ENCODE peak calls at places on chromosome 20, in four cellular contexts. One of them, this sample, is unnamed. For H3K9me3, the result is how much of the 10 kb centered on the place peaks cover.

GRCh38 chr20:16491277-16491912 is 81.9 kb downstream of the KIF16B start:
- DNase-seq in A549: no peak
- DNase-seq in neuronal stem cell: no peak
- DNase-seq in body of pancreas: peak
- DNase-seq in this sample: no peak

GRCh38 chr20:18405826-18406225 is 61.0 kb downstream of the DZANK1 start:
- DNase-seq in neuronal stem cell: no peak
- DNase-seq in body of pancreas: no peak
- DNase-seq in A549: no peak
- DNase-seq in this sample: no peak

GRCh38 chr20:9705722-9706476 is 133.0 kb downstream of the PAK5 start:
- DNase-seq in neuronal stem cell: no peak
- DNase-seq in A549: no peak
- DNase-seq in body of pancreas: no peak
- DNase-seq in this sample: no peak

GRCh38 chr20:11112837-11113236 is 439.0 kb upstream of the JAG1 start:
- DNase-seq in A549: no peak
- DNase-seq in body of pancreas: no peak
- DNase-seq in neuronal stem cell: no peak
- DNase-seq in this sample: no peak

GRCh38 chr20:35616465-35617396 is 1.1 kb downstream of the SPAG4 start:
- DNase-seq in body of pancreas: peak
- DNase-seq in neuronal stem cell: no peak
- DNase-seq in A549: peak
- DNase-seq in this sample: peak

GRCh38 chr20:3177746-3178477 is 4.6 kb upstream of the LZTS3 start:
- DNase-seq in body of pancreas: no peak
- DNase-seq in neuronal stem cell: no peak
- DNase-seq in A549: no peak
- DNase-seq in this sample: no peak

GRCh38 chr20:4329232-4329631 is 313.9 kb upstream of the RNF24 start:
- DNase-seq in body of pancreas: no peak
- DNase-seq in A549: peak
- DNase-seq in neuronal stem cell: no peak
- DNase-seq in this sample: no peak

GRCh38 chr20:34626978-34627377 is 49.9 kb downstream of the PIGU start:
- DNase-seq in body of pancreas: no peak
- DNase-seq in A549: no peak
- DNase-seq in neuronal stem cell: no peak
- DNase-seq in this sample: peak

GRCh38 chr20:41335591-41335990 is 5.0 kb upstream of the LPIN3 start:
- DNase-seq in body of pancreas: no peak
- DNase-seq in neuronal stem cell: no peak
- DNase-seq in A549: no peak
- DNase-seq in this sample: no peak

GRCh38 chr20:50376179-50376887 is 133.8 kb upstream of the PTPN1 start:
- DNase-seq in body of pancreas: no peak
- DNase-seq in neuronal stem cell: no peak
- DNase-seq in A549: no peak
- DNase-seq in this sample: no peak

GRCh38 chr20:50379049-50379990 is 130.9 kb upstream of the PTPN1 start:
- DNase-seq in body of pancreas: peak
- DNase-seq in A549: no peak
- DNase-seq in neuronal stem cell: no peak
- DNase-seq in this sample: peak

GRCh38 chr20:50376888-50377459 is 133.2 kb upstream of the PTPN1 start:
- DNase-seq in body of pancreas: no peak
- DNase-seq in neuronal stem cell: no peak
- DNase-seq in A549: no peak
- DNase-seq in this sample: no peak

GRCh38 chr20:50379991-50380696 is 130.0 kb upstream of the PTPN1 start:
- DNase-seq in A549: no peak
- DNase-seq in body of pancreas: no peak
- DNase-seq in neuronal stem cell: no peak
- DNase-seq in this sample: no peak

DNA sequence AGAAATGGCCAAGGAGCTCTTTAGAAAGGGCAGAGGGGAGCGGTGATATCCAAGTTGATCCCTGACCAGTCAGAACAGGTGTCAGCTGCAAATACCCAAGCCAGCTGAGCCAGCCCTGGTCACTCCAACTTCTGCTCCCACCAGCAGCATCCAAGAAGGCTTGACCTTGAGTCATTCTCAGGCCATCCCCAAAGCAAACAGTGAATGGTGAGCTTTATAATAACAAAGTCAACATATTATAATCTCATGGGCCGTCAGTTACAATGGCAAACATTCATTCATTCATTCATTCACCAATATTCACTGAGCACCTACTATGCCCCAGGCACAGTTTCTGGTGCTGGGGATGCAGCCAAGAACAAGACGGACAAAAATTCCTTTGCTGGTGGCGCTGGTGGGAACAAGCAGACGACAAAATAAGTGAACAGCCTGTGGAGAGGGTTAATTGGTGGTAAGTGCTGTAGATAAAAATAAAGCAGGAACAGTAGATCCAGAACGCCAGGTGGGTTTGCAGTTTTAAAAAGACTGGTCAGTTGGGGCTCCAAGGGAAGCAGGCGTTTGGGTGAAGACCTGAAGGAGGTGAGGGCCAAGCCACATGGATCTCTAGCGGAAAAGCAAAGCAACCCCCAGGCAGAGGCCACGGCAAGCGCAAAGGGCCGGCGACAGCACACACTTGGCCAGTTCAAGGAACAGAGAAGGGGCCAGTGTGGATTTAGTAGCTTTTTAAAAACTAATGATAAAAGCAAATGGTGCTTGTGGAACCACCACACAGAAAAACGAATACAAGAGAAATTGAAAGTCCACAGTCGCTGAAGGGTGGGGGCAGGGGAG is 131.8 kb upstream of the PTPN1 start:
- DNase-seq in neuronal stem cell: no peak
- DNase-seq in A549: no peak
- DNase-seq in body of pancreas: no peak
- DNase-seq in this sample: no peak
- H3K27ac ChIP-seq in neuronal stem cell: no peak
- H3K27ac ChIP-seq in A549: peak
- H3K27ac ChIP-seq in body of pancreas: peak
- H3K27ac ChIP-seq in this sample: no peak

DNA sequence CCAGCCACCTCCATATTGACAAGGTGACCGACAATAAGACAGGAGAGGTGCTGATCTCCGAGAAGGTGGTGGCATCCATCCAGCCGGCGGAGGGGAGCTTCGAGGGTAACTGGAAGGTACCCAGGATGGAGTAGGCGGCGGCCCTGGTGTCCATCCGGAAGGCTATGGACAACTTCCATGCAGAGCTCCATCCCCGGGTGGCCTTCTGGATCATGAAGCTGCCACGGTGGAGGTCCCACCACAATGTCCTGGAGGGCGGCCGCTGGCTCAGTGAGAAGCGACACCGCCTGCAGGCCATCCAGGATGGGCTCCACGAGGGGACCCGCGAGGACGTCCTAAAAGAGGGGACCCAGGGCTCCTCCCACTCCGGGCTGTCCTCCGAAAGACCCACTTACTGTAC is 17.0 kb downstream of the DEFB115 start:
- DNase-seq in neuronal stem cell: no peak
- DNase-seq in body of pancreas: no peak
- DNase-seq in A549: no peak
- DNase-seq in this sample: no peak
- H3K9me3 ChIP-seq in neuronal stem cell: under half
- H3K9me3 ChIP-seq in body of pancreas: under half
- H3K9me3 ChIP-seq in A549: under half
- H3K9me3 ChIP-seq in this sample: under half

GRCh38 chr20:60313609-60314008 is 355.4 kb downstream of the CDH26 start:
- DNase-seq in A549: no peak
- DNase-seq in neuronal stem cell: no peak
- DNase-seq in body of pancreas: no peak
- DNase-seq in this sample: no peak

GRCh38 chr20:60310551-60310950 is 352.3 kb downstream of the CDH26 start:
- DNase-seq in neuronal stem cell: no peak
- DNase-seq in body of pancreas: no peak
- DNase-seq in A549: no peak
- DNase-seq in this sample: no peak

GRCh38 chr20:60316759-60317158 is 358.5 kb downstream of the CDH26 start:
- DNase-seq in neuronal stem cell: no peak
- DNase-seq in A549: no peak
- DNase-seq in body of pancreas: no peak
- DNase-seq in this sample: no peak

DNA sequence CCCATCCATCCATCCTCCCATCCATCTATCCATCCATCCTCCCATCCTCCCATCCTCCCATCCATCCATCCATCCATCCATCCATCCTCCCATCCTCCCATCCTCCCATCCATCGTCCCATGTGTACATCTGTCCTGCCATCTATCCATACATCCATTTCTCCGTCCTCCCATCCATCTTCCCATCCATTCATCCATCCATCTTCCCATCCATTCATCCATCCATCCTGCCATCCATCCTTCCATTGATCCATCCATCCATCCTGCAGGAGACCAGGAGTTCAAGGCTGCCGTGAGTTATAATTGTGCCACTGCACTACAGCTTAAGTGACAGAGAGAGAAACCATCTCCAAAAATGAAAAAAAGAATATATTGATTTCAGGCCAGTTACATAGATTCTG is 356.5 kb downstream of the CDH26 start:
- DNase-seq in neuronal stem cell: no peak
- DNase-seq in body of pancreas: no peak
- DNase-seq in A549: no peak
- DNase-seq in this sample: no peak
- H3K27ac ChIP-seq in neuronal stem cell: no peak
- H3K27ac ChIP-seq in body of pancreas: no peak
- H3K27ac ChIP-seq in A549: no peak
- H3K27ac ChIP-seq in this sample: no peak

DNA sequence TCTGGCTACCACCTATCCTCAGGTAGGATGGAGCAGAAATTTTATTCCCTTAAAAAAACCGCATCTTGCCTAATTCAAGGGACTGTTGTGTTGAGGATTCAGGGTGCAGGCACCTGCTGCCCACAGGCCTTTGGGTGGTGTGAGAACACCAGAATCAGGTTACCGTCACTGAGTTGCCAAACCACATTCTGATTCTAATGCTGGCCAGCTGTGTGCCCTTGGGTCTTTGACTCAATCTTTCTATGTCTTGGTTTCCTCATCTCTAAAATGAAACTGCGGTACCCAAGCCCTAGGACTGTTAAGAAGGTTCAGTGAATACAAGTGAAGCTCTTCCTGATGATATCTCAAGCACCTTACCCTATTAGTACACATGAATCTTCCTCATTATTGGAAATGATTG is 827.3 kb downstream of the DHX35 start:
- DNase-seq in A549: no peak
- DNase-seq in neuronal stem cell: no peak
- DNase-seq in body of pancreas: no peak
- DNase-seq in this sample: no peak
- H3K9me3 ChIP-seq in A549: under half
- H3K9me3 ChIP-seq in neuronal stem cell: under half
- H3K9me3 ChIP-seq in body of pancreas: under half
- H3K9me3 ChIP-seq in this sample: under half

DNA sequence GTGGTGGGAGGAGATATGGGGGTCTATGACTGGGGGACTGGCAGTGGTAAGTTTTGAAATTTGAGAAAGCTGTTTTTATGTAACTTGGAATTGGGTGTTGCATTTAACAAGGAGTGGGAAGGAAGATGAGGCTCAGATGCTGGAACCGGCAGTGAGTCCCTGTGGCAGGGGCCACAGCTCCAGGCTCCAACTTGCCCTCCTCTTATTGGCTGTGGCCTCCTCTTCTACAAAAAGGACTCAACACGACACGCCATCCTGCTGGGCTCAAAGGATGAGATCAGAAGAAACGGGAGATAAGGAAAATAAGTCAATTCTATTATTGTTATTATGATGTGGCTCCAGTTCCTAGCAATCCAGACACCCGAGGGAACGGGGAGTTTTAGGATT is 5.8 kb upstream of the TGM2 start:
- DNase-seq in body of pancreas: no peak
- DNase-seq in A549: no peak
- DNase-seq in neuronal stem cell: no peak
- DNase-seq in this sample: no peak
- H3K27ac ChIP-seq in body of pancreas: no peak
- H3K27ac ChIP-seq in A549: peak
- H3K27ac ChIP-seq in neuronal stem cell: no peak
- H3K27ac ChIP-seq in this sample: no peak